ENCODE peak calls at places on chromosomes 11 and 22, in five cellular contexts. A is colonic mucosa, R is breast epithelium, G is pancreas, U is upper lobe of left lung. D is an unnamed sample.

GRCh38 chr11:48093795-48094642 is 113.7 kb downstream of the PTPRJ start:
- DNase-seq in A (peak; percentile 42), R (no peak), G (peak; percentile 54), U (no peak), D (no peak)

GRCh38 chr11:102177126-102177525 is 66.9 kb downstream of the YAP1 start:
- DNase-seq in A (no peak), R (no peak), G (no peak), U (no peak), D (no peak)

GRCh38 chr11:83241291-83241946 is 44.7 kb downstream of the CCDC90B start:
- DNase-seq in A (peak; percentile 55), R (no peak), G (peak; percentile 46), U (peak; percentile 58), D (no peak)

GRCh38 chr11:96015911-96016565 is 92.1 kb upstream of the MTMR2 start:
- DNase-seq in A (no peak), R (no peak), G (no peak), U (no peak), D (no peak)

GRCh38 chr22:17086750-17087149 is 1.9 kb downstream of the IL17RA start:
- DNase-seq in A (no peak), R (no peak), G (no peak), U (no peak), D (no peak)

GRCh38 chr11:42967653-42968052 is 344.1 kb upstream of the API5 start:
- DNase-seq in A (no peak), R (no peak), G (no peak), U (no peak), D (no peak)

GRCh38 chr11:10139656-10140055 is 154.4 kb downstream of the SBF2 start:
- DNase-seq in A (no peak), R (no peak), G (no peak), U (no peak), D (no peak)

GRCh38 chr11:116731821-116732739 is 40.7 kb downstream of the BUD13 start:
- DNase-seq in A (no peak), R (peak; percentile 31), G (no peak), U (no peak), D (no peak)

GRCh38 chr11:102559839-102560238 is 29.3 kb upstream of the MMP7 start:
- DNase-seq in A (no peak), R (no peak), G (no peak), U (no peak), D (no peak)

GRCh38 chr11:46178542-46178941 is 57.3 kb upstream of the PHF21A start:
- DNase-seq in A (no peak), R (no peak), G (no peak), U (no peak), D (no peak)

GRCh38 chr22:41563051-41563711 is 2.4 kb downstream of the CSDC2 start:
- DNase-seq in A (no peak), R (no peak), G (no peak), U (no peak), D (no peak)

GRCh38 chr11:27672836-27673464 is 27.3 kb downstream of the BDNF start:
- DNase-seq in A (no peak), R (no peak), G (no peak), U (no peak), D (no peak)

GRCh38 chr11:123254357-123254756 is 59.3 kb upstream of the CLMP start:
- DNase-seq in A (no peak), R (no peak), G (no peak), U (no peak), D (no peak)

GRCh38 chr22:42704896-42705295 is 15.8 kb downstream of the A4GALT start:
- DNase-seq in A (no peak), R (no peak), G (no peak), U (no peak), D (no peak)

GRCh38 chr11:130602700-130603584 is 154.5 kb downstream of the ADAMTS15 start:
- DNase-seq in A (no peak), R (no peak), G (no peak), U (no peak), D (no peak)

GRCh38 chr22:27685515-27685914 is 116.0 kb downstream of the MN1 start:
- DNase-seq in A (no peak), R (no peak), G (no peak), U (no peak), D (no peak)

GRCh38 chr22:18154821-18155390 is 4.9 kb downstream of the USP18 start:
- DNase-seq in A (no peak), R (no peak), G (no peak), U (no peak), D (no peak)

GRCh38 chr11:61020706-61021235 is 49.3 kb downstream of the CD6 start:
- DNase-seq in A (no peak), R (no peak), G (no peak), U (no peak), D (peak; percentile 32)

GRCh38 chr11:118353084-118353710 is 6.2 kb upstream of the UBE4A start:
- DNase-seq in A (no peak), R (no peak), G (no peak), U (no peak), D (no peak)

GRCh38 chr22:46829140-46829891 is 66.9 kb downstream of the TBC1D22A start:
- DNase-seq in A (no peak), R (no peak), G (no peak), U (no peak), D (no peak)

GRCh38 chr11:2271327-2272240 is 1.2 kb upstream of the ASCL2 start:
- DNase-seq in A (peak; percentile 15), R (peak; percentile 52), G (no peak), U (no peak), D (peak; percentile 55)

GRCh38 chr11:33258631-33259184 is 1.5 kb downstream of the HIPK3 start:
- DNase-seq in A (peak; percentile 46), R (no peak), G (no peak), U (no peak), D (no peak)

GRCh38 chr22:37735054-37735453 is 38.2 kb downstream of the TRIOBP start:
- DNase-seq in A (peak; percentile 57), R (no peak), G (no peak), U (peak; percentile 68), D (no peak)

GRCh38 chr11:14309425-14310192 is 49.4 kb downstream of the RRAS2 start:
- DNase-seq in A (no peak), R (no peak), G (no peak), U (no peak), D (no peak)

DNA sequence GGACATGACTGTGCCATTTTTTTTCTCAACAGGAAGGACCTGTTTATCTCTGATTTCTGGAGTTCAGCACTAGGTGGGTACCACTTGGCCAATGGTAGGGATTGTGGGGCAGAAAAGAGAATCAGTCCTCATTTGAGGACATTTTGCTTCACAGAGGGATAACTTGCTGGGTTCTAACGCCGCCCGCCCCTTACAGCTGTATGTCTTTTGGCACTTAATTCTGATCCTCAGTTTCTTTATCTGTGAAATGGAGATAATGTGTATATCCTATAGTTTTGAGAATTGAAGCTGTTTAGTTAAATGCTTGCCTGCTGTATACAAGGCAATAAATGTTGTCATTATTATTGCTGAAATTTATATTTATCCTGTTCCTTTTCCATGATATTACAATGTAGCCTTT is 2.3 kb downstream of the SRRD start:
- DNase-seq in A (no peak), R (no peak), G (no peak), U (no peak), D (no peak)
- H3K4me1 ChIP-seq in A (peaks cover 6% of the 10 kb centered on the region), R (no peaks in the 10 kb centered on the region), G (peaks cover 4% of the 10 kb centered on the region), U (peaks cover 38% of the 10 kb centered on the region), D (peaks cover 10% of the 10 kb centered on the region)

GRCh38 chr22:20238567-20239062 is 29.5 kb downstream of the RTN4R start:
- DNase-seq in A (peak; percentile 32), R (no peak), G (peak; percentile 73), U (peak; percentile 66), D (no peak)
- H3K4me1 ChIP-seq in A (no peaks in the 10 kb centered on the region), R (no peaks in the 10 kb centered on the region), G (no peaks in the 10 kb centered on the region), U (peaks cover 41% of the 10 kb centered on the region), D (no peaks in the 10 kb centered on the region)

GRCh38 chr22:19287889-19288288 is 3.6 kb downstream of the CLTCL1 start:
- DNase-seq in A (no peak), R (no peak), G (no peak), U (no peak), D (no peak)

GRCh38 chr22:19291580-19292261 is at the start of gene CLTCL1:
- DNase-seq in A (peak; percentile 79), R (peak; percentile 82), G (peak; percentile 77), U (peak; percentile 89), D (peak; percentile 74)

GRCh38 chr22:19290400-19291217 is 910 bp downstream of the CLTCL1 start:
- DNase-seq in A (no peak), R (no peak), G (peak; percentile 18), U (no peak), D (no peak)

GRCh38 chr22:19291218-19291579 is 320 bp downstream of the CLTCL1 start:
- DNase-seq in A (peak; percentile 28), R (no peak), G (peak; percentile 34), U (peak; percentile 29), D (peak; percentile 52)

DNA sequence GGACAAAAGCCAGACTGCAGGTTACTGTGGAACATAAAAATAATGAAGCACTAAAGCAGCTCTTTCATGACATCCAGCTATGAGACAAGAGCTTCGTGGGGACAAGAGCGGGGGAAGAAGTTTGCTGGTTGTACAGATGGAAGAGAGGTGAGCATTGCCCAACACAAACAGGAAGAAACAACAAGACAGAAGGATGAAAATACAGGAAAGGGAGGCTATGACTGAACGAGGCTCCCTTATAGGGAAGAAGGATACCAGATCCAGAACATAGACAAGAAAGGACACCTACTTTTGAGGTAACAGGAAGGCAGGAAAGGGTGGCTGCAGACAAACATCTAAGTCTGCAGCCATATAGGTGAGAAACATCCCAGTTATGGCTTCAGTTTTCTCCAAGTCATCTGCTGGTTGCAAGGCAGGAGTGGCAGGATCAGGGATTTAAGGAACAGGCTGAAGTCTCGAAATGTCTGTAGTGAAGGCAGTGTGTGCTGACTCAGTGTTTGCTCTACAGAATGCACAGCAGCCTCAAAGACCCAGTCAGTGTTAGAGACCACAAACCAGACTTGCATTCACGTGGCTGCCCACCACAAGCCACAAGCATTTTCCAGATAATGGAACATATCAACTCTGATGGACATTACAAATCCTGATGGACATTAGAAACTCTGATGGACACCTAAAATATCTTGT is 1.9 kb downstream of the CLTCL1 start:
- DNase-seq in A (no peak), R (no peak), G (no peak), U (no peak), D (no peak)
- H3K4me1 ChIP-seq in A (no peaks in the 10 kb centered on the region), R (no peaks in the 10 kb centered on the region), G (no peaks in the 10 kb centered on the region), U (peaks cover 20% of the 10 kb centered on the region), D (peaks cover 31% of the 10 kb centered on the region)

GRCh38 chr22:23786752-23787599 is at the start of gene SMARCB1:
- DNase-seq in A (peak; percentile 93), R (peak; percentile 86), G (peak; percentile 84), U (peak; percentile 91), D (peak; percentile 87)

GRCh38 chr22:23786261-23786710 is 480 bp upstream of the SMARCB1 start:
- DNase-seq in A (no peak), R (no peak), G (no peak), U (no peak), D (no peak)

GRCh38 chr22:23783496-23784167 is 3.1 kb upstream of the SMARCB1 start:
- DNase-seq in A (no peak), R (no peak), G (no peak), U (no peak), D (no peak)

GRCh38 chr22:23782649-23783048 is 4.1 kb upstream of the SMARCB1 start:
- DNase-seq in A (no peak), R (no peak), G (no peak), U (no peak), D (no peak)

DNA sequence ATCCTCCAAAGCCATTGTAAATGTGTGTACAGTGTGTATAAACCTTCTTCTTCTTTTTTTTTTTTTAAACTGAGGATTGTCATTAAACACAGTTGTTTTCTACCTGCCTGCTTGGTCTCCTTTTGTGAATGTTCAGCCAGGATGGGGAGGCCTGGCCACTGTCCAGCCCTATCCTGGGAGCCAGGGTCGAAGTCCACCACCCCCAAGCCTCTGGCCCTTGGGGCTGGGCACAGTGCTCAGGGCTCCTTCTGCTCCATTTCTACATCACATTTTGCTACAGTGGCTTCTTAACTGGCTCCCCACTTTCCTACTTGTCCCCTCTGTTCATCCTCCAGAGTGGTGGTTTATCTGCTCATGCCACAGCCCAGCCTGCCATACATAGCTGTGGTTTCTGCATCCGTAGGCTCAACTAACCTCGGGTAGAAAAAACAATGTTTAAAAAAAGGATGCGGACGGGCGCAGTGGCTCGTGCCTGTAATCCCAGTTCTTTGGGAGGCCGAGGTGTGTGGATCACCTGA is 2.5 kb upstream of the SMARCB1 start:
- DNase-seq in A (peak; percentile 58), R (no peak), G (no peak), U (no peak), D (no peak)
- H3K4me1 ChIP-seq in A (peaks cover 7% of the 10 kb centered on the region), R (peaks cover 5% of the 10 kb centered on the region), G (peaks cover 12% of the 10 kb centered on the region), U (peaks cover 22% of the 10 kb centered on the region), D (peaks cover 11% of the 10 kb centered on the region)